ENCODE peak calls at places on chromosome 2, in four cellular contexts. P is H7, J is pancreas, X is suprapubic skin. R is an unnamed sample.

GRCh38 chr2:184597571-184597980 is 753 bp upstream of the ZNF804A start:
- DNase-seq in P (peak; percentile 49), J (no peak), X (no peak), R (no peak)

GRCh38 chr2:16566701-16567100 is 98.9 kb downstream of the CYRIA start:
- DNase-seq in P (no peak), J (no peak), X (no peak), R (no peak)

GRCh38 chr2:157261199-157261782 is 3.8 kb downstream of the GALNT5 start:
- DNase-seq in P (no peak), J (no peak), X (no peak), R (no peak)

GRCh38 chr2:204441316-204441715 is 104.0 kb upstream of the PARD3B start:
- DNase-seq in P (no peak), J (no peak), X (no peak), R (no peak)

GRCh38 chr2:117942958-117943672 is 70.8 kb downstream of the CCDC93 start:
- DNase-seq in P (no peak), J (no peak), X (no peak), R (no peak)

GRCh38 chr2:187554704-187555082 is 458 bp upstream of the TFPI start:
- DNase-seq in P (no peak), J (no peak), X (no peak), R (no peak)

GRCh38 chr2:169095631-169096105 is 26.3 kb downstream of the DHRS9 start:
- DNase-seq in P (no peak), J (no peak), X (no peak), R (no peak)

GRCh38 chr2:180122874-180123273 is 115.8 kb upstream of the CWC22 start:
- DNase-seq in P (no peak), J (no peak), X (no peak), R (no peak)

GRCh38 chr2:9146656-9147055 is 60.0 kb upstream of the ASAP2 start:
- DNase-seq in P (no peak), J (no peak), X (no peak), R (no peak)

GRCh38 chr2:161352718-161353117 is 44.5 kb downstream of the PSMD14 start:
- DNase-seq in P (no peak), J (no peak), X (no peak), R (no peak)

GRCh38 chr2:161321944-161322343 is 13.7 kb downstream of the PSMD14 start:
- DNase-seq in P (peak; percentile 7), J (no peak), X (no peak), R (no peak)

GRCh38 chr2:21866316-21866715 is 742.5 kb downstream of the TDRD15 start:
- DNase-seq in P (no peak), J (no peak), X (no peak), R (no peak)

GRCh38 chr2:161946489-161947107 is 127.4 kb downstream of the DPP4 start:
- DNase-seq in P (no peak), J (no peak), X (no peak), R (no peak)

GRCh38 chr2:8514748-8515389 is 167.0 kb upstream of the ID2 start:
- DNase-seq in P (no peak), J (no peak), X (no peak), R (no peak)

GRCh38 chr2:204538179-204539009 is 6.9 kb upstream of the PARD3B start:
- DNase-seq in P (peak; percentile 43), J (peak; percentile 31), X (no peak), R (no peak)

GRCh38 chr2:183998041-183998796 is 600.1 kb upstream of the ZNF804A start:
- DNase-seq in P (no peak), J (no peak), X (no peak), R (no peak)

GRCh38 chr2:241976296-241976695 is 106.8 kb downstream of the RTP5 start:
- DNase-seq in P (no peak), J (no peak), X (peak; percentile 20), R (no peak)

GRCh38 chr2:149860276-149860921 is 272.8 kb upstream of the MMADHC start:
- DNase-seq in P (no peak), J (no peak), X (no peak), R (no peak)

GRCh38 chr2:30666307-30666874 is 140.9 kb downstream of the CAPN13 start:
- DNase-seq in P (no peak), J (no peak), X (no peak), R (peak; percentile 95)

GRCh38 chr2:133641497-133641896 is 73.2 kb upstream of the NCKAP5 start:
- DNase-seq in P (peak; percentile 16), J (no peak), X (peak; percentile 78), R (no peak)

GRCh38 chr2:236536727-236537398 is 32.8 kb upstream of the ACKR3 start:
- DNase-seq in P (no peak), J (no peak), X (no peak), R (no peak)

GRCh38 chr2:3293221-3293620 is 84.4 kb downstream of the EIPR1 start:
- DNase-seq in P (peak; percentile 62), J (no peak), X (peak; percentile 40), R (no peak)

GRCh38 chr2:203915256-203915655 is 21.3 kb upstream of the ICOS start:
- DNase-seq in P (no peak), J (no peak), X (no peak), R (no peak)

GRCh38 chr2:232633413-232634318 is at the start of gene EFHD1:
- DNase-seq in P (peak; percentile 95), J (peak; percentile 55), X (peak; percentile 90), R (no peak)

GRCh38 chr2:62197609-62198236 is 1.8 kb downstream of the B3GNT2 start:
- DNase-seq in P (peak; percentile 78), J (peak; percentile 43), X (no peak), R (no peak)

GRCh38 chr2:68385232-68385906 is 20.3 kb downstream of the PLEK start:
- DNase-seq in P (peak; percentile 2), J (no peak), X (no peak), R (no peak)

GRCh38 chr2:241064008-241064801 is 37.9 kb downstream of the MTERF4 start:
- DNase-seq in P (peak; percentile 93), J (peak; percentile 85), X (peak; percentile 66), R (peak; percentile 79)

GRCh38 chr2:218998414-218999002 is 5.3 kb upstream of the CRYBA2 start:
- DNase-seq in P (no peak), J (peak; percentile 45), X (no peak), R (no peak)

GRCh38 chr2:235699576-235699975 is 205.7 kb downstream of the AGAP1 start:
- DNase-seq in P (no peak), J (no peak), X (no peak), R (no peak)

GRCh38 chr2:220077488-220077887 is 450.1 kb downstream of the SLC4A3 start:
- DNase-seq in P (no peak), J (no peak), X (no peak), R (no peak)

GRCh38 chr2:236291476-236291875 is 27.3 kb upstream of the ASB18 start:
- DNase-seq in P (no peak), J (no peak), X (no peak), R (no peak)

GRCh38 chr2:67625671-67626070 is 228.5 kb downstream of the ETAA1 start:
- DNase-seq in P (no peak), J (no peak), X (no peak), R (no peak)

GRCh38 chr2:67839668-67840067 is 223.1 kb downstream of the C1D start:
- DNase-seq in P (no peak), J (no peak), X (no peak), R (no peak)

GRCh38 chr2:233468047-233468745 is 98.4 kb downstream of the USP40 start:
- DNase-seq in P (no peak), J (no peak), X (peak; percentile 55), R (no peak)

GRCh38 chr2:189662674-189663226 is 1.5 kb downstream of the ASNSD1 start:
- DNase-seq in P (no peak), J (no peak), X (no peak), R (no peak)
- H3K4me3 ChIP-seq in P (no peak overlapping the region), J (peak overlapping the region; percentile 88), X (peak overlapping the region; percentile 67), R (peak overlapping the region; percentile 91)

DNA sequence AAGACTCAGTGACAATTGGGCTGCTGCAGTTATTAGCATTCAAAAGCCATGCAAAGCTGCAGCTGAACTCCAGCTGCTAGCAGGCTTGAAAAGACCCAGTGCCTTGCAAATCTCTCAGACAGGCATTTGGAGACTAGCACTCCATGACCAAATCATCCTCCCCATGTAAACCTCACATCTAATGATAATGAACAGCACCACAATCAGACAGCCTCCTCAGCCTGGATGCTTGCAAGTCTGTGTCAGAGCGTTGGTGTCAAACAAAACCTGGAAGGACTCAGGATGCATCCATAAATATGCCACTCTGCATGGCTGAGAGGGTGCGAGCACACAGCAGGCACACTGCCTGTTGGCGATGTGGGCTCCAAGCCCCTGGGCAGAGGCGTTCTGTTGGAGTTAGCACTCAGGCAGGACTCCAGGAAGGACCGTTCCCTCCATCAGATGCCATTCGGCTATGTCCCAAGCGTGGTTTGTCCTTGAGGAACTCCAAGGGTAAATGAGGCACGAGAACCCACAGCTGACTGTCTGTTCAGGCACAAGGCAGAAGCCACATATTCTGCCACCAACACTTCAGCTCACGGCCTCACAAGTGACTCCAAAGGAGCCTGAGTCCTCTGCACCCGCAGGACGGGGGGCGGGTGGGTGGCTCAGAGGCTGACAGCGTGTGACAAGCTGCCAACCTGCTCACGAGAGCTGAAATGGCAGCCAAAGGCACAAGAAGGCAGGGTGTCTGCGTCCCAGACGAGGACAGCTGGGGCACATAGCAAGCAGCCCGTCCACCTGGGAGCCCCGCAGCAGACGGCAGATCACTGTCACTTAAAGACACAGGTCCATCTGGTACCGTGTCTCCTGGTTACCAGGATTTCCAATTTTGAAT is 183.8 kb downstream of the MYT1L start:
- DNase-seq in P (peak; percentile 57), J (no peak), X (no peak), R (no peak)
- H3K27me3 ChIP-seq in P (no peaks in the 10 kb centered on the region), J (no peaks in the 10 kb centered on the region), X (peaks cover 5% of the 10 kb centered on the region), R (no peaks in the 10 kb centered on the region)

GRCh38 chr2:230179086-230179485 is 40.7 kb downstream of the SP110 start:
- DNase-seq in P (no peak), J (no peak), X (no peak), R (no peak)
- H3K36me3 ChIP-seq in P (no peaks in the 10 kb centered on the region), J (no peaks in the 10 kb centered on the region), X (peaks cover 87% of the 10 kb centered on the region), R (peaks cover 63% of the 10 kb centered on the region)

GRCh38 chr2:70123829-70124117 is 36.5 kb downstream of the PCBP1 start:
- DNase-seq in P (no peak), J (no peak), X (no peak), R (no peak)

GRCh38 chr2:70121627-70122372 is 34.5 kb downstream of the PCBP1 start:
- DNase-seq in P (no peak), J (no peak), X (no peak), R (no peak)

GRCh38 chr2:70124983-70125480 is 37.8 kb downstream of the PCBP1 start:
- DNase-seq in P (peak; percentile 91), J (peak; percentile 66), X (peak; percentile 87), R (no peak)

GRCh38 chr2:70122470-70122869 is 35.2 kb downstream of the PCBP1 start:
- DNase-seq in P (no peak), J (no peak), X (no peak), R (no peak)

DNA sequence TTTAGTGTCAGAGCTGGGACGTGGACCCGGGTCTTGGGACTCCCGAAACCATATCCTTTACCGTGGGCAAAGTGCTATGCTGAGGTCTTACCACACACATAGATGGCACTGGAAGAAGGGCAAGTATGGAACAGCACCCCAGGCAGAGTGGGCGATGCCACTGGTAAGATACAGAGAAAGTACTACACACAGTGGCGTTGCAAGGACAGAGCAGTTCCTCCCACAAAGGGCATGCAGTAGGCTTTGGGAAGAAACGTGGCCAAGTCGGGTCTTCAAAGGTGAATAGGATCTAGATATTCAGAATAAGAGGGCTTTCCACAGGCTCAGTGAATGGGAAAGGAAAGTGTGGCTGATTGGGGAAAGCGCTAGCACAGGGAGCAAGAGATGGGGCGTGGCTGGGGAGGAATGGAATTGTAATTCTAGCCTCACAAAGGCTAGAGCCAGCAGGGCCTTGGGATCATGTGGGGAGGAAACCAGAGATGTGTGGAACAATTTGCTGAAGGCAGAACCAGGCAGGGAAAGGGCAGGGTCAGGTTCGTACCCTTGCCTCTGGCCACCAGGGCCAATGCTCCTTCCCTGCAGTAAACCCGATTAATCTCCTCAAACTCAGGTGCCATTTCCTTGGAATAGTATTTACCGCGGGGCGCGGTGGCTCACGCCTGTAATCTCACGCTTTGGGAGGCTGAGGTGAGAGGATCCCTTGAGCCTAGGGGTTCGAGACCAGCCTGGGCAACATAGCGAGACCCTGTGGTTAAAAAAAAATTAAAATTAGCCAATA is 36.0 kb downstream of the PCBP1 start:
- DNase-seq in P (peak; percentile 81), J (peak; percentile 69), X (peak; percentile 83), R (no peak)
- H3K4me3 ChIP-seq in P (peak overlapping the region; percentile 73), J (peak overlapping the region; percentile 50), X (peak overlapping the region; percentile 74), R (peak overlapping the region; percentile 65)

R was measured in vagina.